ENCODE peak calls at places on chromosomes 4 and X, in seven cellular contexts. V is GM13976, F is left cardiac atrium, C is Daoy, I is neural crest cell, X is T-helper 9 cell, L is A549. G is an unnamed sample.

GRCh38 chrX:49842603-49843002 is 13.5 kb downstream of the PAGE4 start:
- DNase-seq in V (no peak), F (no peak), C (no peak), I (no peak), X (no peak), L (no peak), G (no peak)

GRCh38 chrX:439236-439635 is 52.5 kb upstream of the PPP2R3B start:
- DNase-seq in V (peak; percentile 9), F (no peak), C (no peak), I (no peak), X (no peak), L (no peak), G (no peak)

GRCh38 chr4:165974647-165975335 is 101.8 kb downstream of the TLL1 start:
- DNase-seq in V (no peak), F (no peak), C (peak; percentile 15), I (no peak), X (no peak), L (no peak), G (no peak)

GRCh38 chrX:96619588-96619987 is 65.1 kb upstream of the DIAPH2 start:
- DNase-seq in V (no peak), F (no peak), C (no peak), I (no peak), X (no peak), L (no peak), G (no peak)

GRCh38 chr4:3416821-3417221 is 24.9 kb upstream of the HGFAC start:
- DNase-seq in V (no peak), F (peak; percentile 9), C (no peak), I (no peak), X (no peak), L (no peak), G (no peak)

GRCh38 chr4:130336585-130337217 is 1240.7 kb downstream of the C4orf33 start:
- DNase-seq in V (no peak), F (no peak), C (no peak), I (no peak), X (no peak), L (peak; percentile 16), G (peak; percentile 47)

GRCh38 chr4:37799941-37800554 is 26.4 kb upstream of the PGM2 start:
- DNase-seq in V (no peak), F (no peak), C (no peak), I (no peak), X (no peak), L (no peak), G (no peak)

GRCh38 chrX:11097920-11098319 is 13.2 kb upstream of the HCCS start:
- DNase-seq in V (no peak), F (no peak), C (no peak), I (no peak), X (no peak), L (no peak), G (no peak)